ENCODE peak calls at places on chromosomes 1 and 21, in four cellular contexts. J, C, R and N are unnamed samples.

GRCh38 chr1:212819704-212820103 is 27.7 kb downstream of the SPATA45 start:
- DNase-seq in J (no peak), C (no peak), R (peak), N (no peak)

GRCh38 chr1:103171041-103171590 is 62.8 kb upstream of the COL11A1 start:
- DNase-seq in J (no peak), C (no peak), R (no peak), N (peak)

GRCh38 chr21:32807717-32808380 is 36.3 kb upstream of the PAXBP1 start:
- DNase-seq in J (peak), C (no peak), R (no peak), N (no peak)

GRCh38 chr1:107965112-107965991 is at the start of gene VAV3:
- DNase-seq in J (peak), C (no peak), R (peak), N (peak)

GRCh38 chr1:23530089-23530749 is 814 bp downstream of the E2F2 start:
- DNase-seq in J (no peak), C (no peak), R (no peak), N (no peak)

GRCh38 chr1:23664837-23665795 is 26.5 kb upstream of the RPL11 start:
- DNase-seq in J (peak), C (no peak), R (peak), N (peak)

GRCh38 chr1:201876148-201876547 is 12.6 kb upstream of the SHISA4 start:
- DNase-seq in J (peak), C (no peak), R (peak), N (no peak)

GRCh38 chr1:10873189-10873588 is 76.7 kb upstream of the CASZ1 start:
- DNase-seq in J (no peak), C (no peak), R (no peak), N (no peak)

GRCh38 chr1:64171797-64172281 is 31.6 kb upstream of the UBE2U start:
- DNase-seq in J (peak), C (no peak), R (peak), N (peak)

GRCh38 chr1:91645031-91645430 is 144.4 kb downstream of the CDC7 start:
- DNase-seq in J (no peak), C (no peak), R (no peak), N (no peak)

GRCh38 chr1:203668401-203668800 is 41.8 kb downstream of the ATP2B4 start:
- DNase-seq in J (no peak), C (no peak), R (no peak), N (no peak)

GRCh38 chr21:45084121-45084520 is 9.7 kb downstream of the ADARB1 start:
- DNase-seq in J (no peak), C (no peak), R (no peak), N (no peak)

GRCh38 chr1:168819668-168820067 is 90.7 kb upstream of the DPT start:
- DNase-seq in J (no peak), C (no peak), R (no peak), N (no peak)

GRCh38 chr1:216528816-216529215 is 105.6 kb upstream of the USH2A start:
- DNase-seq in J (no peak), C (no peak), R (no peak), N (no peak)

GRCh38 chr1:48873944-48874343 is 97.3 kb upstream of the BEND5 start:
- DNase-seq in J (no peak), C (no peak), R (no peak), N (no peak)

GRCh38 chr1:200392625-200393185 is 17.1 kb downstream of the ZNF281 start:
- DNase-seq in J (no peak), C (no peak), R (no peak), N (no peak)

GRCh38 chr1:230173176-230173575 is 106.1 kb downstream of the GALNT2 start:
- DNase-seq in J (no peak), C (no peak), R (no peak), N (no peak)

GRCh38 chr21:46089285-46089684 is 8.6 kb upstream of the COL6A2 start:
- DNase-seq in J (no peak), C (no peak), R (no peak), N (no peak)

GRCh38 chr1:86906419-86906818 is 7.5 kb downstream of the SELENOF start:
- DNase-seq in J (no peak), C (no peak), R (peak), N (no peak)

GRCh38 chr1:30756206-30756544 is 1.4 kb downstream of the LAPTM5 start:
- DNase-seq in J (no peak), C (no peak), R (no peak), N (no peak)

GRCh38 chr1:32330558-32331127 is 5.4 kb downstream of the MARCKSL1 start:
- DNase-seq in J (no peak), C (no peak), R (no peak), N (no peak)

GRCh38 chr1:19239876-19240275 is 11.4 kb downstream of the EMC1 start:
- DNase-seq in J (no peak), C (no peak), R (no peak), N (peak)

GRCh38 chr1:118093017-118093416 is 92.0 kb downstream of the SPAG17 start:
- DNase-seq in J (no peak), C (no peak), R (no peak), N (no peak)

GRCh38 chr1:27099154-27099903 is 55.6 kb downstream of the SLC9A1 start:
- DNase-seq in J (peak), C (no peak), R (peak), N (peak)

GRCh38 chr1:202305168-202305567 is 36.6 kb downstream of the UBE2T start:
- DNase-seq in J (no peak), C (no peak), R (no peak), N (no peak)

GRCh38 chr1:3677411-3677944 is 25.2 kb downstream of the TP73 start:
- DNase-seq in J (no peak), C (no peak), R (peak), N (peak)

GRCh38 chr1:214513394-214513793 is 38.0 kb downstream of the PTPN14 start:
- DNase-seq in J (no peak), C (no peak), R (no peak), N (no peak)

GRCh38 chr1:179146476-179146875 is 64.6 kb downstream of the TOR3A start:
- DNase-seq in J (no peak), C (no peak), R (no peak), N (no peak)

GRCh38 chr1:42737986-42738677 is 1.9 kb downstream of the CLDN19 start:
- DNase-seq in J (no peak), C (no peak), R (no peak), N (no peak)

GRCh38 chr1:30460661-30461060 is 262.7 kb downstream of the MATN1 start:
- DNase-seq in J (no peak), C (no peak), R (no peak), N (no peak)

GRCh38 chr1:155003227-155003765 is 694 bp downstream of the ZBTB7B start:
- DNase-seq in J (peak), C (no peak), R (peak), N (no peak)

GRCh38 chr1:95041491-95042165 is 31.1 kb downstream of the ALG14 start:
- DNase-seq in J (peak), C (no peak), R (peak), N (peak)

GRCh38 chr21:26801524-26801923 is 43.7 kb downstream of the ADAMTS1 start:
- DNase-seq in J (peak), C (no peak), R (no peak), N (no peak)

GRCh38 chr1:179820216-179820970 is 57.2 kb downstream of the TOR1AIP2 start:
- DNase-seq in J (no peak), C (no peak), R (peak), N (peak)

GRCh38 chr1:167562697-167563096 is 9.1 kb upstream of the CREG1 start:
- DNase-seq in J (peak), C (no peak), R (no peak), N (peak)